ENCODE peak calls at places on chromosomes 16 and 17, in five cellular contexts. Z, B, V, Q and K are unnamed samples.
A peak's percentile ranks its signal among the peaks of the same experiment; 100 is the strongest.

GRCh38 chr16:67345401-67345800 is 18.8 kb downstream of the LRRC36 start:
- DNase-seq in Z (peak; percentile 14), Q (no peak), B (no peak), V (no peak), K (no peak)

GRCh38 chr16:1610841-1611653 is 825 bp downstream of the IFT140 start:
- DNase-seq in Q (no peak), V (no peak), B (no peak), Z (peak; percentile 12), K (peak; percentile 58)

GRCh38 chr17:36149296-36149820 is 27.1 kb downstream of the TBC1D3B start:
- DNase-seq in B (peak; percentile 18), V (no peak), Q (peak; percentile 28), Z (no peak), K (no peak)

GRCh38 chr17:82489117-82489516 is 30.4 kb upstream of the FOXK2 start:
- DNase-seq in B (peak; percentile 65), Z (no peak), V (no peak), Q (no peak), K (no peak)

GRCh38 chr17:34635876-34636275 is 56.5 kb downstream of the TMEM132E start:
- DNase-seq in Z (no peak), Q (no peak), B (no peak), V (no peak), K (no peak)

GRCh38 chr17:77728022-77728671 is 230.4 kb upstream of the TNRC6C start:
- DNase-seq in Z (no peak), V (no peak), Q (peak; percentile 63), B (no peak), K (peak; percentile 10)

GRCh38 chr16:86969716-86970115 is 347.5 kb downstream of the C16orf95 start:
- DNase-seq in Z (no peak), Q (no peak), V (no peak), B (no peak), K (no peak)

GRCh38 chr16:2520784-2521577 is 810 bp downstream of the AMDHD2 start:
- DNase-seq in V (peak; percentile 40), Q (no peak), B (no peak), Z (peak; percentile 59), K (peak; percentile 40)

GRCh38 chr17:40714473-40714872 is 10.9 kb upstream of the KRT24 start:
- DNase-seq in Q (no peak), Z (no peak), V (no peak), B (no peak), K (no peak)

GRCh38 chr17:81039854-81040758 is 5.2 kb downstream of the BAIAP2 start:
- DNase-seq in V (no peak), Q (no peak), B (peak; percentile 39), Z (no peak), K (peak; percentile 78)

GRCh38 chr16:22638393-22639206 is 127.9 kb downstream of the NPIPB5 start:
- DNase-seq in B (peak; percentile 22), Q (no peak), V (no peak), Z (no peak), K (peak; percentile 46)

GRCh38 chr17:83177611-83178532 is 98.5 kb downstream of the METRNL start:
- DNase-seq in V (no peak), B (no peak), Z (no peak), Q (peak; percentile 12), K (no peak)

GRCh38 chr16:70298988-70299938 is at the start of gene DDX19B:
- DNase-seq in Z (peak; percentile 87), Q (peak; percentile 60), B (peak; percentile 71), V (no peak), K (peak; percentile 34)

GRCh38 chr17:27466748-27467375 is 10.6 kb downstream of the KSR1 start:
- DNase-seq in Q (no peak), B (no peak), V (no peak), Z (no peak), K (no peak)

GRCh38 chr16:14304891-14305459 is 233.9 kb downstream of the MRTFB start:
- DNase-seq in Z (no peak), B (no peak), Q (no peak), V (no peak), K (no peak)

GRCh38 chr16:14307623-14308356 is 236.7 kb downstream of the MRTFB start:
- DNase-seq in Z (no peak), B (no peak), Q (no peak), V (peak; percentile 43), K (no peak)

GRCh38 chr16:14308357-14308723 is 237.2 kb downstream of the MRTFB start:
- DNase-seq in Z (no peak), V (no peak), Q (no peak), B (no peak), K (no peak)

GRCh38 chr16:14306485-14307058 is 235.5 kb downstream of the MRTFB start:
- DNase-seq in Q (no peak), Z (no peak), B (no peak), V (no peak), K (no peak)

GRCh38 chr16:14307059-14307531 is 236.0 kb downstream of the MRTFB start:
- DNase-seq in B (no peak), V (no peak), Q (no peak), Z (no peak), K (no peak)
- H3K4me1 ChIP-seq in B (peaks cover 26% of the 10 kb centered on the region), V (peaks cover 67% of the 10 kb centered on the region), Q (peaks cover 67% of the 10 kb centered on the region), Z (peaks cover 6% of the 10 kb centered on the region), K (peaks cover 39% of the 10 kb centered on the region)

DNA sequence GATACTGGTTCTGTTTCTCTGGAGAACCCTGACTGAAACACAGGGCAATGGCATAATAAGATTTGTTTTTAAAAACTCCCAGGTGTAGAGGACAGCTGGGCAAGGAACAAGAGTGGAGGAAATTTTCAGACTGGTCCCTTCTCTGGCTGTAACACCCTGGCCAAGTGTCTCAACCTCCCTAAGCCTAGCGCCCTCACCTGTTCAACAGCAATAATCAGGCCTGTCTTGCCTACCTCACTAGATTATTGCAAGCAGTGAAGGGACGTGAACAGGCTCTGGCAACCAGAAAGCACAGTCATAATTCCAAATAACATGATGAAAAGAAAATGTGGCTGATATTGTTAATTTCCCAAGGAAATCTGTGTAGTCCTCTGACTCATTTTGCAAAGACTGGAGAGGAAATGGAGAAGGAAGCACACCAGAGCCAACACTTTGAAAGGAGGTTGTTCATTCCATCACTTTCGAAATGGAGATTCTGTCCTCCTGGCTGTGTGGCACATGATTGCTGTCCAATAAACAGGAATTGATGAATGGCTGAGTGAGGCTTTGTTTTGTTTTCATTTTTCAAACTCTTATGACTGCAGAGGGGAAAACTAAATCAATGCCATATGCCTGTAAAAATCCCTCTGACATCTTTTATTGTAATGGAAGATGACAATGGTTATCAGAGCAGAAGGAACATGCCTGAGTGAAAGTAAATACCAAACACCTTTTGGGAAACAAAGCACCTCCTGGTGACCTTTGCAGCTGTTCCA is 87.4 kb upstream of the HLF start:
- DNase-seq in B (no peak), Z (no peak), Q (no peak), V (no peak), K (no peak)
- TF ChIP-seq CTCF in B (no peak), Z (no peak), Q (no peak), V (no peak), K (peak; percentile 35)

GRCh38 chr17:41868568-41868967 is 3.3 kb upstream of the KLHL11 start:
- DNase-seq in B (no peak), V (no peak), Z (no peak), Q (no peak), K (no peak)

GRCh38 chr17:41863074-41863843 is 2.0 kb downstream of the KLHL11 start:
- DNase-seq in Q (no peak), Z (no peak), V (peak; percentile 51), B (no peak), K (no peak)

GRCh38 chr17:41864498-41864836 is 756 bp downstream of the KLHL11 start:
- DNase-seq in B (no peak), Q (no peak), Z (no peak), V (no peak), K (no peak)

GRCh38 chr17:41865596-41865893 is 322 bp upstream of the KLHL11 start:
- DNase-seq in B (no peak), Z (no peak), Q (no peak), V (no peak), K (peak; percentile 85)

GRCh38 chr17:41864837-41865595 is at the start of gene KLHL11:
- DNase-seq in Z (peak; percentile 93), V (peak; percentile 90), B (peak; percentile 86), Q (peak; percentile 79), K (peak; percentile 52)
- H3K4me1 ChIP-seq in Z (peaks cover 12% of the 10 kb centered on the region), V (peaks cover 35% of the 10 kb centered on the region), B (peaks cover 2% of the 10 kb centered on the region), Q (peaks cover 43% of the 10 kb centered on the region), K (peaks cover 7% of the 10 kb centered on the region)

GRCh38 chr16:56931769-56932587 is at the start of gene HERPUD1:
- DNase-seq in B (peak; percentile 98), Z (peak; percentile 99), V (peak; percentile 99), Q (peak; percentile 96), K (peak; percentile 94)
- TF ChIP-seq CTCF in B (no peak), Z (peak; percentile 34), V (no peak), Q (peak; percentile 46), K (peak; percentile 38)